ENCODE peak calls at places on chromosome 5, in six cellular contexts. F is endothelial cell of umbilical vein, N is transverse colon, U is HCT116, V is body of pancreas, S is A549. Q is an unnamed sample.
A peak's percentile ranks its signal among the peaks of the same experiment; 100 is the strongest.

GRCh38 chr5:111973946-111974345 is 217.0 kb upstream of the NREP start:
- DNase-seq in F (no peak), N (no peak), U (no peak), V (no peak), S (no peak), Q (no peak)

GRCh38 chr5:35470866-35471265 is 146.8 kb upstream of the SPEF2 start:
- DNase-seq in F (no peak), N (no peak), U (no peak), V (no peak), S (no peak), Q (no peak)

GRCh38 chr5:141841781-141842180 is 36.4 kb downstream of the PCDH1 start:
- DNase-seq in F (no peak), N (peak; percentile 71), U (no peak), V (peak; percentile 81), S (no peak), Q (no peak)

GRCh38 chr5:100647461-100648230 is 112.5 kb downstream of the FAM174A start:
- DNase-seq in F (peak; percentile 6), N (peak; percentile 86), U (no peak), V (peak; percentile 71), S (peak; percentile 24), Q (peak; percentile 51)

GRCh38 chr5:158317507-158317906 is 458.6 kb upstream of the CLINT1 start:
- DNase-seq in F (no peak), N (peak; percentile 28), U (no peak), V (no peak), S (no peak), Q (no peak)

GRCh38 chr5:108315829-108316228 is 66.1 kb downstream of the FBXL17 start:
- DNase-seq in F (no peak), N (no peak), U (no peak), V (no peak), S (peak; percentile 16), Q (no peak)

GRCh38 chr5:77104813-77105212 is 17.7 kb upstream of the ZBED3 start:
- DNase-seq in F (no peak), N (no peak), U (no peak), V (no peak), S (no peak), Q (no peak)

GRCh38 chr5:33023649-33024048 is 312.5 kb downstream of the NPR3 start:
- DNase-seq in F (no peak), N (no peak), U (no peak), V (no peak), S (no peak), Q (no peak)

GRCh38 chr5:1771149-1772065 is 28.2 kb downstream of the MRPL36 start:
- DNase-seq in F (no peak), N (no peak), U (no peak), V (no peak), S (no peak), Q (no peak)

GRCh38 chr5:58382131-58382534 is 77.8 kb downstream of the PLK2 start:
- DNase-seq in F (no peak), N (no peak), U (no peak), V (no peak), S (no peak), Q (no peak)

GRCh38 chr5:119290161-119290569 is 65.7 kb upstream of the TNFAIP8 start:
- DNase-seq in F (no peak), N (no peak), U (no peak), V (no peak), S (no peak), Q (no peak)

DNA sequence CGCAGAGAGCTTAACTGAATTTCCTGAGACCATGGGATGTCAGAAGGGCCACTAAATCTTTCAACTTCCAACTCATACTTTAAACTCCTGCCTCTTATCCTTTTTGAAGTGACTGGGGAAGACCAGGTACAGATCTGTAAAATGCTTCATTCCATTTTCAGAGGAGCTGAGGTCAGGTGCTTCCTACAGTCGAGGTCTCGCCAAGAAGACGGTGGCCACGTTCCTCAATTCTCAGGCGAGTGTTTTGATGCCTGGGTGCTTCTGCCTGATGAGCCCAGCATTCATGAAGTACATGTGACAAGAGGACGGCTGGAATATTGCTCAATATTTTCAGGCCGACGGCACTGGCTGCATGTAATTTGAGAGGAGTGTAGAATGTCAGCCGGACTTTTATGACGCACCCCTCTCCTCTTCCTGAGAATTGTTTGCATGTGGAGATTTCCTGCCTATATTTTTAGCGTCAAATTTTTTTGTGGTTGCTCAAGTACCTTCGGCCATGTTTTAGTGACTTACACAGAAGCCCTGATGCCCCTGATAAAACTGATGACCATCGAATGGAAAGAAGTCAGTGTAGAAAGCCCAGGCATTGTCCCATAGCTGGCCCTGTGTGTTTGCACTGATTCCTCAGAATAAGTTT is 38.8 kb upstream of the GLRX start:
- DNase-seq in F (peak; percentile 97), N (peak; percentile 53), U (peak; percentile 24), V (peak; percentile 75), S (peak; percentile 90), Q (peak; percentile 35)
- TF ChIP-seq POLR2A in F (peak; percentile 10), N (no peak), U (no peak), V (no peak), S (no peak), Q (no peak)

GRCh38 chr5:143402464-143403356 is 776 bp downstream of the NR3C1 start:
- DNase-seq in F (peak; percentile 64), N (peak; percentile 62), U (no peak), V (peak; percentile 57), S (peak; percentile 61), Q (peak; percentile 80)
- TF ChIP-seq POLR2A in F (no peak), N (peak; percentile 28), U (no peak), V (no peak), S (no peak), Q (peak; percentile 10)

GRCh38 chr5:69213513-69214215 is 21.0 kb upstream of the CDK7 start:
- DNase-seq in F (no peak), N (no peak), U (no peak), V (no peak), S (peak; percentile 23), Q (peak; percentile 79)

GRCh38 chr5:69219939-69220338 is 14.7 kb upstream of the CDK7 start:
- DNase-seq in F (no peak), N (no peak), U (no peak), V (no peak), S (no peak), Q (no peak)

GRCh38 chr5:69217154-69217731 is 17.4 kb upstream of the CDK7 start:
- DNase-seq in F (peak; percentile 92), N (peak; percentile 99), U (no peak), V (no peak), S (no peak), Q (peak; percentile 51)

GRCh38 chr5:69212022-69212421 is 22.6 kb downstream of the CENPH start:
- DNase-seq in F (no peak), N (no peak), U (no peak), V (no peak), S (no peak), Q (no peak)

GRCh38 chr5:69217732-69218568 is 16.7 kb upstream of the CDK7 start:
- DNase-seq in F (peak; percentile 90), N (peak; percentile 93), U (peak; percentile 83), V (peak; percentile 98), S (peak; percentile 94), Q (peak; percentile 94)
- TF ChIP-seq POLR2A in F (peak; percentile 75), N (peak; percentile 95), U (peak; percentile 48), V (peak; percentile 75), S (peak; percentile 88), Q (peak; percentile 93)

GRCh38 chr5:50665091-50665490 is 1.3 kb upstream of the PARP8 start:
- DNase-seq in F (no peak), N (no peak), U (no peak), V (no peak), S (no peak), Q (no peak)

GRCh38 chr5:50667079-50667652 is 729 bp downstream of the PARP8 start:
- DNase-seq in F (peak; percentile 4), N (peak; percentile 52), U (no peak), V (peak; percentile 46), S (peak; percentile 23), Q (peak; percentile 57)

GRCh38 chr5:50666261-50667078 is at the start of gene PARP8:
- DNase-seq in F (no peak), N (peak; percentile 52), U (no peak), V (peak; percentile 44), S (no peak), Q (peak; percentile 47)

GRCh38 chr5:50663636-50664035 is 2.8 kb upstream of the PARP8 start:
- DNase-seq in F (no peak), N (peak; percentile 20), U (no peak), V (no peak), S (no peak), Q (no peak)

GRCh38 chr5:50667653-50668403 is 1.4 kb downstream of the PARP8 start:
- DNase-seq in F (peak; percentile 10), N (peak; percentile 68), U (no peak), V (peak; percentile 70), S (no peak), Q (peak; percentile 43)
- TF ChIP-seq POLR2A in F (no peak), N (peak; percentile 61), U (no peak), V (no peak), S (no peak), Q (no peak)

GRCh38 chr5:178152491-178153444 is 917 bp downstream of the NHP2 start:
- DNase-seq in F (no peak), N (no peak), U (no peak), V (no peak), S (no peak), Q (no peak)

GRCh38 chr5:178149199-178149932 is 4.3 kb downstream of the NHP2 start:
- DNase-seq in F (no peak), N (no peak), U (no peak), V (no peak), S (no peak), Q (no peak)

GRCh38 chr5:178150977-178151734 is 2.5 kb downstream of the NHP2 start:
- DNase-seq in F (no peak), N (no peak), U (no peak), V (no peak), S (peak; percentile 27), Q (no peak)

GRCh38 chr5:178155065-178155464 is 1.4 kb upstream of the NHP2 start:
- DNase-seq in F (no peak), N (no peak), U (no peak), V (no peak), S (no peak), Q (no peak)

DNA sequence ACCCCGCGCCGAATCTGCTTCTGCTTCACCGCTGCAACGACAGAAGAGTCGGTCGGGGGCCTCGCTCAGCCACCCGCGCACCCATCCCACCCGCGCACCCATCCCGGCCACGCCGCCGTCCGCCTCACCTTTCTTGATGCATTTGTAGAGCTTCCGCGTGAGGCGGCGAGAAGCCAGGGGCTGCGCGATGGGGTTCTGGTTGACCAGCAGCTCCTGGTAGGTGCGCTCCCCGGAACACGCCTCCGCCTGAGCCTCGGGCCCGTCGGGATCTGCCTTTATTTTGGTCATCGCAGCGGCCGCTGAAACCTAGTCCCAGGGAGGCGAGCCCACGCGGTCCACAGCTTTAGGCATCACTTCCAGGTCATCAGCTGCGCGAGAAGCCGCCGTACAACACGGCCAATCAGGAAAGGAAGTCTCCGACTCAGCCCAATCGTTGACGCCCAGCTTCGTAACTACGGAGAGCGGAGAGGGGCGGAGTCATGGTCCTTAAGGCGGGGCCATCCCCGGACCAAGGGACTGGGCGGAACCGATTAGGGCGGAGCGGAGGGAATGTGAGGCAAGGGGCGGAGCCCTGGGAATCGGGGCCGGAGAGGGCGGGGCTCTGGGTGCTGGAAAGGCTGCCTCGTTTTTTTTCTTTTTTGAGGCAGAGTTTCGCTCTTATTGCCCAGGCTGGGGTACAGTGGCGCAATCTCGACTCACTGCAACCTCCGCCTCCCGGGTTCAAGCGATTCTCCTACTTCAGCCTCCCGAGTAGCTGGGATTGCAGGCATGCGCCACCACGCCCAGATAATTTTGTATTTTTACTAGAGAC is at the start of gene NHP2:
- DNase-seq in F (peak; percentile 99), N (peak; percentile 99), U (peak; percentile 98), V (peak; percentile 99), S (peak; percentile 98), Q (peak; percentile 98)
- TF ChIP-seq POLR2A in F (peak; percentile 50), N (peak; percentile 60), U (peak; percentile 26), V (peak; percentile 23), S (peak; percentile 46), Q (peak; percentile 68)

GRCh38 chr5:177444106-177445051 is 2.2 kb upstream of the PRR7 start:
- DNase-seq in F (no peak), N (no peak), U (no peak), V (peak; percentile 9), S (no peak), Q (no peak)
- TF ChIP-seq POLR2A in F (no peak), N (no peak), U (peak; percentile 25), V (no peak), S (no peak), Q (peak; percentile 45)